ENCODE peak calls at places on chromosomes 3 and 15, in ten cellular contexts. One of them, this sample, is unnamed.
A peak's percentile ranks its signal among the peaks of the same experiment; 100 is the strongest.

GRCh38 chr15:77907824-77908751 is 169.4 kb downstream of the TBC1D2B start:
- DNase-seq in breast epithelium: no peak
- DNase-seq in sigmoid colon: peak; percentile 57
- DNase-seq in HCT116: peak; percentile 36
- DNase-seq in GM12878: no peak
- DNase-seq in stomach: peak; percentile 78
- DNase-seq in K562: peak; percentile 79
- DNase-seq in HepG2: peak; percentile 61
- DNase-seq in spleen: peak; percentile 79
- DNase-seq in H1: no peak
- DNase-seq in this sample: peak; percentile 84

GRCh38 chr3:134737520-134737919 is 57.5 kb upstream of the EPHB1 start:
- DNase-seq in breast epithelium: no peak
- DNase-seq in sigmoid colon: no peak
- DNase-seq in HCT116: no peak
- DNase-seq in GM12878: no peak
- DNase-seq in stomach: no peak
- DNase-seq in K562: peak; percentile 1
- DNase-seq in HepG2: no peak
- DNase-seq in spleen: no peak
- DNase-seq in H1: no peak
- DNase-seq in this sample: no peak

GRCh38 chr3:73592154-73592877 is 32.4 kb downstream of the PDZRN3 start:
- DNase-seq in breast epithelium: no peak
- DNase-seq in sigmoid colon: no peak
- DNase-seq in HCT116: no peak
- DNase-seq in GM12878: no peak
- DNase-seq in stomach: no peak
- DNase-seq in K562: no peak
- DNase-seq in HepG2: no peak
- DNase-seq in spleen: no peak
- DNase-seq in H1: no peak
- DNase-seq in this sample: no peak

GRCh38 chr15:77181305-77182074 is 110.6 kb upstream of the TSPAN3 start:
- DNase-seq in breast epithelium: no peak
- DNase-seq in sigmoid colon: no peak
- DNase-seq in HCT116: no peak
- DNase-seq in GM12878: peak; percentile 82
- DNase-seq in stomach: no peak
- DNase-seq in K562: no peak
- DNase-seq in HepG2: no peak
- DNase-seq in spleen: peak; percentile 72
- DNase-seq in H1: no peak
- DNase-seq in this sample: no peak

GRCh38 chr15:79089890-79090486 is 592 bp downstream of the RASGRF1 start:
- DNase-seq in breast epithelium: no peak
- DNase-seq in sigmoid colon: no peak
- DNase-seq in HCT116: no peak
- DNase-seq in GM12878: no peak
- DNase-seq in stomach: no peak
- DNase-seq in K562: no peak
- DNase-seq in HepG2: no peak
- DNase-seq in spleen: no peak
- DNase-seq in H1: peak; percentile 69
- DNase-seq in this sample: no peak

GRCh38 chr3:47004369-47005211 is 25.1 kb downstream of the NBEAL2 start:
- DNase-seq in breast epithelium: peak; percentile 35
- DNase-seq in sigmoid colon: peak; percentile 59
- DNase-seq in HCT116: no peak
- DNase-seq in GM12878: no peak
- DNase-seq in stomach: no peak
- DNase-seq in K562: no peak
- DNase-seq in HepG2: no peak
- DNase-seq in spleen: peak; percentile 73
- DNase-seq in H1: no peak
- DNase-seq in this sample: no peak

GRCh38 chr3:24290596-24290995 is 204.1 kb downstream of the THRB start:
- DNase-seq in breast epithelium: no peak
- DNase-seq in sigmoid colon: no peak
- DNase-seq in HCT116: no peak
- DNase-seq in GM12878: no peak
- DNase-seq in stomach: no peak
- DNase-seq in K562: no peak
- DNase-seq in HepG2: no peak
- DNase-seq in spleen: no peak
- DNase-seq in H1: no peak
- DNase-seq in this sample: no peak

GRCh38 chr3:278300-279064 is 81.9 kb downstream of the CHL1 start:
- DNase-seq in breast epithelium: no peak
- DNase-seq in sigmoid colon: no peak
- DNase-seq in HCT116: no peak
- DNase-seq in GM12878: peak; percentile 89
- DNase-seq in stomach: no peak
- DNase-seq in K562: no peak
- DNase-seq in HepG2: no peak
- DNase-seq in spleen: no peak
- DNase-seq in H1: no peak
- DNase-seq in this sample: peak; percentile 8

GRCh38 chr15:53453253-53454105 is 306.0 kb downstream of the WDR72 start:
- DNase-seq in breast epithelium: no peak
- DNase-seq in sigmoid colon: no peak
- DNase-seq in HCT116: no peak
- DNase-seq in GM12878: no peak
- DNase-seq in stomach: peak; percentile 55
- DNase-seq in K562: no peak
- DNase-seq in HepG2: peak; percentile 100
- DNase-seq in spleen: no peak
- DNase-seq in H1: no peak
- DNase-seq in this sample: peak; percentile 36

GRCh38 chr15:25770618-25771369 is 92.3 kb downstream of the ATP10A start:
- DNase-seq in breast epithelium: no peak
- DNase-seq in sigmoid colon: no peak
- DNase-seq in HCT116: no peak
- DNase-seq in GM12878: no peak
- DNase-seq in stomach: no peak
- DNase-seq in K562: no peak
- DNase-seq in HepG2: no peak
- DNase-seq in spleen: no peak
- DNase-seq in H1: no peak
- DNase-seq in this sample: no peak

GRCh38 chr3:40309925-40310635 is 573 bp downstream of the EIF1B start:
- DNase-seq in breast epithelium: peak; percentile 53
- DNase-seq in sigmoid colon: peak; percentile 76
- DNase-seq in HCT116: no peak
- DNase-seq in GM12878: no peak
- DNase-seq in stomach: peak; percentile 33
- DNase-seq in K562: peak; percentile 51
- DNase-seq in HepG2: peak; percentile 35
- DNase-seq in spleen: peak; percentile 94
- DNase-seq in H1: peak; percentile 76
- DNase-seq in this sample: peak; percentile 40

GRCh38 chr3:21914451-21914850 is 163.4 kb upstream of the ZNF385D start:
- DNase-seq in breast epithelium: no peak
- DNase-seq in sigmoid colon: no peak
- DNase-seq in HCT116: no peak
- DNase-seq in GM12878: no peak
- DNase-seq in stomach: no peak
- DNase-seq in K562: no peak
- DNase-seq in HepG2: no peak
- DNase-seq in spleen: no peak
- DNase-seq in H1: no peak
- DNase-seq in this sample: no peak

GRCh38 chr3:60178931-60179653 is 1072.2 kb downstream of the FHIT start:
- DNase-seq in breast epithelium: no peak
- DNase-seq in sigmoid colon: no peak
- DNase-seq in HCT116: no peak
- DNase-seq in GM12878: no peak
- DNase-seq in stomach: no peak
- DNase-seq in K562: no peak
- DNase-seq in HepG2: no peak
- DNase-seq in spleen: no peak
- DNase-seq in H1: no peak
- DNase-seq in this sample: no peak

DNA sequence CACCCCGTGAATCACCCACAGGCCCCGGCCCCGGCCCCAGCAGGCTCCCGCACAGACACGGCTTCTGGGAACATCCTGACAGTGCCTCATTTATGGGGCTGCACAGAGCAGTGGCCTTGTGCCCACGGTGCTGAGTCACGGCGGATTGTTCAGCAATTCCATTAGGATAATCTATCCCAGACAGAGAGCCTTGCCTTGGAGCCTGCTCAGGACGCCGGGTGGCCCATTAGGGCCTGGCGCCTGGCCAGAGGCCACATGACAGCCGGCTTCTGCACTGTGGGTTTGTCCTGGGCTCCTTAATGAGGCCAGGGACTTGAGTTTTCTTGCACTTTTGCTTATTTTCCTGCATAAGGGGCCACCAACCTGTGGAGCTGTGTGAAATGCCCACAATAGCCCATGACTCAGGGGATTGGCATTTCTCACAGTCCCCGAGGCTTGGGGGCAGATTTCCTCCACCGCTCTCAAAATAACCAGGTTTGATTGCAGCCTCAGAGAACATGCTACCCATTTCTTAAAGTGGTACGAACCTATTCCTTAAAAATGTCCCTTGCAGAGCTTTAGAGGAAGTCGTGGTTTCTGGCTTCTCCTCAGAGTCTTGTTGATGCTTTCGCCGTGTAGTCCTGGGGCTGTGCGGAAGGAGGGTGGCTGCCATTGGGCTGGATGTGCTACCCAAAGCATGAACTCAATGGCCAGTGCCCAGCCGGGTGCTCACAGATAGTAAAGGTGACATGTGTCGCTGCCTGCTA is 19.0 kb downstream of the SYNM start:
- DNase-seq in breast epithelium: peak; percentile 75
- DNase-seq in sigmoid colon: peak; percentile 97
- DNase-seq in HCT116: peak; percentile 86
- DNase-seq in GM12878: no peak
- DNase-seq in stomach: peak; percentile 78
- DNase-seq in K562: peak; percentile 50
- DNase-seq in HepG2: peak; percentile 83
- DNase-seq in spleen: no peak
- DNase-seq in H1: no peak
- DNase-seq in this sample: peak; percentile 77
- TF ChIP-seq POLR2AphosphoS5 in breast epithelium: peak; percentile 73
- TF ChIP-seq POLR2AphosphoS5 in sigmoid colon: peak; percentile 75
- TF ChIP-seq POLR2AphosphoS5 in HCT116: peak; percentile 39
- TF ChIP-seq POLR2AphosphoS5 in GM12878: no peak
- TF ChIP-seq POLR2AphosphoS5 in stomach: peak; percentile 34
- TF ChIP-seq POLR2AphosphoS5 in K562: no peak
- TF ChIP-seq POLR2AphosphoS5 in HepG2: no peak
- TF ChIP-seq POLR2AphosphoS5 in spleen: peak; percentile 30
- TF ChIP-seq POLR2AphosphoS5 in H1: no peak
- TF ChIP-seq POLR2AphosphoS5 in this sample: peak; percentile 37

GRCh38 chr3:148991219-148992026 is at the start of gene GYG1:
- DNase-seq in breast epithelium: peak; percentile 70
- DNase-seq in sigmoid colon: peak; percentile 93
- DNase-seq in HCT116: peak; percentile 60
- DNase-seq in GM12878: no peak
- DNase-seq in stomach: peak; percentile 85
- DNase-seq in K562: peak; percentile 85
- DNase-seq in HepG2: peak; percentile 68
- DNase-seq in spleen: peak; percentile 96
- DNase-seq in H1: peak; percentile 83
- DNase-seq in this sample: peak; percentile 85
- TF ChIP-seq CTCF in breast epithelium: no peak
- TF ChIP-seq CTCF in sigmoid colon: peak; percentile 19
- TF ChIP-seq CTCF in HCT116: peak; percentile 36
- TF ChIP-seq CTCF in GM12878: peak; percentile 49
- TF ChIP-seq CTCF in stomach: no peak
- TF ChIP-seq CTCF in K562: peak; percentile 49
- TF ChIP-seq CTCF in HepG2: peak; percentile 82
- TF ChIP-seq CTCF in spleen: peak; percentile 20
- TF ChIP-seq CTCF in H1: peak; percentile 6
- TF ChIP-seq CTCF in this sample: no peak

GRCh38 chr3:109440353-109440752 is 103.0 kb upstream of the DPPA4 start:
- DNase-seq in breast epithelium: no peak
- DNase-seq in sigmoid colon: no peak
- DNase-seq in HCT116: no peak
- DNase-seq in GM12878: no peak
- DNase-seq in stomach: no peak
- DNase-seq in K562: no peak
- DNase-seq in HepG2: no peak
- DNase-seq in spleen: no peak
- DNase-seq in H1: no peak
- DNase-seq in this sample: no peak

GRCh38 chr3:109442531-109442930 is 105.2 kb upstream of the DPPA4 start:
- DNase-seq in breast epithelium: no peak
- DNase-seq in sigmoid colon: no peak
- DNase-seq in HCT116: no peak
- DNase-seq in GM12878: no peak
- DNase-seq in stomach: no peak
- DNase-seq in K562: no peak
- DNase-seq in HepG2: no peak
- DNase-seq in spleen: no peak
- DNase-seq in H1: no peak
- DNase-seq in this sample: no peak

GRCh38 chr3:109445210-109445609 is 107.9 kb upstream of the DPPA4 start:
- DNase-seq in breast epithelium: no peak
- DNase-seq in sigmoid colon: no peak
- DNase-seq in HCT116: no peak
- DNase-seq in GM12878: no peak
- DNase-seq in stomach: no peak
- DNase-seq in K562: no peak
- DNase-seq in HepG2: no peak
- DNase-seq in spleen: no peak
- DNase-seq in H1: no peak
- DNase-seq in this sample: no peak
- TF ChIP-seq POLR2A in breast epithelium: no peak
- TF ChIP-seq POLR2A in sigmoid colon: no peak
- TF ChIP-seq POLR2A in HCT116: no peak
- TF ChIP-seq POLR2A in GM12878: no peak
- TF ChIP-seq POLR2A in stomach: no peak
- TF ChIP-seq POLR2A in K562: no peak
- TF ChIP-seq POLR2A in HepG2: no peak
- TF ChIP-seq POLR2A in spleen: no peak
- TF ChIP-seq POLR2A in H1: no peak
- TF ChIP-seq POLR2A in this sample: no peak

GRCh38 chr3:77686560-77686959 is 646.7 kb downstream of the ROBO2 start:
- DNase-seq in breast epithelium: no peak
- DNase-seq in sigmoid colon: no peak
- DNase-seq in HCT116: no peak
- DNase-seq in GM12878: no peak
- DNase-seq in stomach: no peak
- DNase-seq in K562: no peak
- DNase-seq in HepG2: no peak
- DNase-seq in spleen: no peak
- DNase-seq in H1: no peak
- DNase-seq in this sample: no peak
- TF ChIP-seq POLR2AphosphoS5 in breast epithelium: no peak
- TF ChIP-seq POLR2AphosphoS5 in sigmoid colon: no peak
- TF ChIP-seq POLR2AphosphoS5 in HCT116: no peak
- TF ChIP-seq POLR2AphosphoS5 in GM12878: no peak
- TF ChIP-seq POLR2AphosphoS5 in stomach: no peak
- TF ChIP-seq POLR2AphosphoS5 in K562: no peak
- TF ChIP-seq POLR2AphosphoS5 in HepG2: no peak
- TF ChIP-seq POLR2AphosphoS5 in spleen: no peak
- TF ChIP-seq POLR2AphosphoS5 in H1: no peak
- TF ChIP-seq POLR2AphosphoS5 in this sample: no peak

GRCh38 chr3:5226783-5227182 is 39.3 kb downstream of the EDEM1 start:
- DNase-seq in breast epithelium: no peak
- DNase-seq in sigmoid colon: no peak
- DNase-seq in HCT116: peak; percentile 3
- DNase-seq in GM12878: no peak
- DNase-seq in stomach: no peak
- DNase-seq in K562: peak; percentile 39
- DNase-seq in HepG2: peak; percentile 5
- DNase-seq in spleen: no peak
- DNase-seq in H1: no peak
- DNase-seq in this sample: no peak
- TF ChIP-seq CTCF in breast epithelium: peak; percentile 42
- TF ChIP-seq CTCF in sigmoid colon: no peak
- TF ChIP-seq CTCF in HCT116: peak; percentile 26
- TF ChIP-seq CTCF in GM12878: peak; percentile 60
- TF ChIP-seq CTCF in stomach: no peak
- TF ChIP-seq CTCF in K562: peak; percentile 56
- TF ChIP-seq CTCF in HepG2: peak; percentile 53
- TF ChIP-seq CTCF in spleen: peak; percentile 39
- TF ChIP-seq CTCF in H1: no peak
- TF ChIP-seq CTCF in this sample: peak; percentile 33

This sample was measured in transverse colon.